ENCODE peak calls at places on chromosomes 3 and 15, in eight cellular contexts. Q is mucosa of descending colon; A is fibroblast of mammary gland; P is choroid plexus epithelial cell; W is AG04450; U is foreskin fibroblast; S is CD8-positive, alpha-beta T cell; M is effector memory CD4-positive, alpha-beta T cell. T is an unnamed sample.

GRCh38 chr15:68177747-68178146 is 27.4 kb downstream of the CALML4 start:
- DNase-seq in Q (no peak), U (peak), A (peak), S (no peak), P (peak), M (no peak), W (no peak), T (no peak)

GRCh38 chr15:40253179-40253790 is 14.4 kb downstream of the PAK6 start:
- DNase-seq in A (no peak), P (no peak), W (no peak), U (no peak), S (no peak), M (no peak), Q (peak), T (no peak)

GRCh38 chr3:11899826-11900225 is 53.1 kb upstream of the TAMM41 start:
- DNase-seq in U (no peak), A (no peak), S (no peak), W (no peak), M (no peak), P (no peak), Q (no peak), T (no peak)

GRCh38 chr3:37622999-37623883 is 238.4 kb upstream of the CTDSPL start:
- DNase-seq in W (no peak), A (peak), U (no peak), P (peak), M (no peak), Q (no peak), S (no peak), T (no peak)

GRCh38 chr3:25911525-25912295 is 121.8 kb downstream of the OXSM start:
- DNase-seq in Q (no peak), P (no peak), U (no peak), M (peak), W (no peak), S (no peak), A (no peak), T (no peak)

GRCh38 chr3:159751141-159751540 is 237.5 kb upstream of the IL12A start:
- DNase-seq in W (no peak), A (no peak), P (peak), U (peak), S (no peak), M (no peak), Q (no peak), T (no peak)

GRCh38 chr3:73115806-73116205 is 54.3 kb downstream of the EBLN2 start:
- DNase-seq in P (no peak), S (no peak), U (no peak), A (no peak), M (no peak), Q (no peak), W (no peak), T (no peak)

GRCh38 chr15:94893091-94893490 is 661.7 kb downstream of the MCTP2 start:
- DNase-seq in M (no peak), P (no peak), Q (no peak), S (no peak), A (no peak), U (no peak), W (no peak), T (no peak)

GRCh38 chr3:29557825-29558224 is 277.0 kb downstream of the RBMS3 start:
- DNase-seq in P (no peak), A (no peak), Q (no peak), M (no peak), U (no peak), S (no peak), W (no peak), T (no peak)

GRCh38 chr15:85742186-85742751 is 52.5 kb downstream of the KLHL25 start:
- DNase-seq in S (no peak), M (no peak), Q (no peak), W (no peak), U (peak), A (peak), P (peak), T (no peak)

GRCh38 chr3:183185696-183186095 is 23.2 kb upstream of the LAMP3 start:
- DNase-seq in M (no peak), U (peak), Q (no peak), S (no peak), A (peak), P (peak), W (no peak), T (no peak)

GRCh38 chr15:87118424-87118823 is 1038.8 kb downstream of the AGBL1 start:
- DNase-seq in U (no peak), S (no peak), M (no peak), A (no peak), P (no peak), Q (no peak), W (no peak), T (no peak)

GRCh38 chr3:51337666-51338065 is 47.4 kb upstream of the MANF start:
- DNase-seq in P (no peak), M (no peak), U (no peak), W (no peak), Q (no peak), A (no peak), S (no peak), T (no peak)

GRCh38 chr3:41199866-41200668 is 762 bp downstream of the CTNNB1 start:
- DNase-seq in Q (no peak), A (no peak), U (peak), S (peak), W (no peak), M (peak), P (peak), T (peak)

GRCh38 chr3:120637836-120638559 is 41.9 kb downstream of the NDUFB4 start:
- DNase-seq in W (no peak), U (peak), P (peak), Q (no peak), M (no peak), S (no peak), A (peak), T (no peak)

GRCh38 chr3:155233213-155233612 is 60.3 kb downstream of the STRIT1 start:
- DNase-seq in A (peak), Q (no peak), U (peak), P (peak), W (no peak), M (no peak), S (no peak), T (no peak)

GRCh38 chr15:68612979-68613740 is 34.4 kb downstream of the CORO2B start:
- DNase-seq in S (no peak), A (peak), P (peak), W (no peak), U (peak), Q (no peak), M (no peak), T (no peak)

GRCh38 chr3:183515968-183516851 is 39.3 kb downstream of the KLHL6 start:
- DNase-seq in Q (no peak), U (no peak), W (no peak), M (peak), A (no peak), P (no peak), S (peak), T (no peak)

GRCh38 chr15:22930782-22931484 is 49.2 kb downstream of the CYFIP1 start:
- DNase-seq in A (peak), U (peak), S (no peak), Q (no peak), P (no peak), W (no peak), M (no peak), T (no peak)

GRCh38 chr15:39411102-39411989 is 169.5 kb upstream of the THBS1 start:
- DNase-seq in M (no peak), Q (no peak), P (peak), S (no peak), W (no peak), A (peak), U (no peak), T (no peak)

GRCh38 chr3:9231006-9231405 is 18.4 kb downstream of the SRGAP3 start:
- DNase-seq in W (no peak), P (no peak), Q (no peak), M (no peak), S (no peak), A (peak), U (no peak), T (no peak)

GRCh38 chr3:57160046-57160730 is 5.0 kb downstream of the IL17RD start:
- DNase-seq in M (no peak), P (no peak), U (peak), A (no peak), W (no peak), Q (no peak), S (no peak), T (no peak)
- H3K4me3 ChIP-seq in M (no peak), P (no peak), U (peak), A (no peak), W (no peak), Q (no peak), S (no peak), T (no peak)

GRCh38 chr3:66153471-66153870 is 67.3 kb upstream of the SLC25A26 start:
- DNase-seq in M (no peak), U (no peak), S (no peak), A (no peak), P (no peak), Q (no peak), W (no peak), T (no peak)

GRCh38 chr3:66152336-66152735 is 68.5 kb upstream of the SLC25A26 start:
- DNase-seq in S (no peak), Q (no peak), W (no peak), M (no peak), A (no peak), P (no peak), U (no peak), T (no peak)

GRCh38 chr3:66158933-66159332 is 61.9 kb upstream of the SLC25A26 start:
- DNase-seq in U (no peak), A (no peak), P (no peak), W (no peak), M (no peak), S (no peak), Q (no peak), T (no peak)

GRCh38 chr3:66150977-66151376 is 69.8 kb upstream of the SLC25A26 start:
- DNase-seq in M (no peak), A (no peak), P (no peak), Q (no peak), U (no peak), W (no peak), S (no peak), T (no peak)

GRCh38 chr3:66153961-66154923 is 66.6 kb upstream of the SLC25A26 start:
- DNase-seq in S (no peak), A (peak), M (no peak), U (peak), Q (no peak), P (peak), W (no peak), T (no peak)
- H3K4me3 ChIP-seq in S (no peak), A (peak), M (no peak), U (peak), Q (no peak), P (peak), W (peak), T (peak)

DNA sequence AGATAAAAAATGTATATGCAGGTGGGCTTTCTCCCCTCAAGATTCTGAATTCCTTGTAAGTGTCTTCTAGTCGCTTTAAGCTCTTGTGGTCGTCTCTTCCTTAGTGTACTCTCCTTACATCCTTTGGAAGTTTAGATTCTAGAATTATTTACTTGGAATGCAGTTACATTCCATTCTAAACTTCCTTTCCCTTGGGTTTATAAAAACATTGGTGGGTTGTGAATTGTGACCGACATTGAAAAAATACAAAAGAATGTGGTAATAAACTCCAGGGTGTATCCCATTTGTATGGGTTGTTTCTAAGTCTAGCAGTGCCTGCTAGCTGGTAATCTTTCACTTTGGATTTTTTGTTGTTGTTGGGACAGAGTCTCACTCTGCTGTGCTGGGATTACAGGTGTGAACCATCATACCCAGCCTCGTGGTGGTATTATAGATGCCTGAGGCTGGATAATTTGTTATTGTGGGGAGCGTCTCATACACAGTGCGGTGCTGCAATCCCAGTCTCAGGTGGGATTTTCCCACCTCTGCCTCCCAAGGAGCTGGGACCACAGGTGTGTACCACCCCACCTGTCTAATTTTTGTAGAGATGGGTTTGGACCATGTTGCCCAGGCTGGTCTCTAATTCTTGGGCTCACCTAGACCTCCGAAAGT is 9.1 kb downstream of the CHD2 start:
- DNase-seq in S (no peak), U (no peak), M (no peak), W (no peak), Q (no peak), P (peak), A (no peak), T (no peak)
- H3K4me3 ChIP-seq in S (no peak), U (no peak), M (no peak), W (peak), Q (no peak), P (no peak), A (no peak), T (no peak)

GRCh38 chr3:184570035-184570434 is 8.4 kb downstream of the EPHB3 start:
- DNase-seq in A (no peak), M (no peak), U (no peak), P (no peak), Q (no peak), W (no peak), S (no peak), T (no peak)

GRCh38 chr3:184566441-184567414 is 5.1 kb downstream of the EPHB3 start:
- DNase-seq in Q (peak), S (no peak), W (no peak), P (no peak), A (no peak), U (no peak), M (no peak), T (no peak)

GRCh38 chr3:184568918-184569829 is 7.6 kb downstream of the EPHB3 start:
- DNase-seq in W (peak), S (no peak), Q (peak), A (peak), U (peak), M (no peak), P (peak), T (peak)

GRCh38 chr3:184568591-184568917 is 7.0 kb downstream of the EPHB3 start:
- DNase-seq in S (no peak), P (no peak), A (no peak), Q (no peak), M (no peak), U (no peak), W (no peak), T (no peak)

GRCh38 chr3:184567924-184568590 is 6.5 kb downstream of the EPHB3 start:
- DNase-seq in P (no peak), U (peak), Q (no peak), M (no peak), W (no peak), S (no peak), A (no peak), T (peak)
- H3K4me3 ChIP-seq in P (no peak), U (peak), Q (no peak), M (no peak), W (peak), S (no peak), A (peak), T (peak)

T was measured in lower lobe of right lung.